ENCODE peak calls at places on chromosomes 6 and 20, in ten cellular contexts. One of them, this sample, is unnamed.

GRCh38 chr20:62183426-62184142 is 756 bp downstream of the MTG2 start:
- DNase-seq in lower leg skin: no peak
- DNase-seq in HL-60: no peak
- DNase-seq in dorsolateral prefrontal cortex: no peak
- DNase-seq in chondrocyte: peak
- DNase-seq in AG09309: no peak
- DNase-seq in nephron progenitor cell: no peak
- DNase-seq in epithelial cell of proximal tubule: no peak
- DNase-seq in HFF-Myc: no peak
- DNase-seq in foreskin fibroblast: peak
- DNase-seq in this sample: no peak

GRCh38 chr20:4216142-4216735 is 200.9 kb upstream of the RNF24 start:
- DNase-seq in lower leg skin: no peak
- DNase-seq in HL-60: no peak
- DNase-seq in dorsolateral prefrontal cortex: no peak
- DNase-seq in chondrocyte: peak
- DNase-seq in AG09309: no peak
- DNase-seq in nephron progenitor cell: no peak
- DNase-seq in epithelial cell of proximal tubule: no peak
- DNase-seq in HFF-Myc: no peak
- DNase-seq in foreskin fibroblast: peak
- DNase-seq in this sample: no peak

GRCh38 chr20:51712501-51713212 is 55.5 kb downstream of the ATP9A start:
- DNase-seq in lower leg skin: no peak
- DNase-seq in HL-60: no peak
- DNase-seq in dorsolateral prefrontal cortex: no peak
- DNase-seq in chondrocyte: no peak
- DNase-seq in AG09309: no peak
- DNase-seq in nephron progenitor cell: peak
- DNase-seq in epithelial cell of proximal tubule: no peak
- DNase-seq in HFF-Myc: no peak
- DNase-seq in foreskin fibroblast: peak
- DNase-seq in this sample: no peak

GRCh38 chr6:48474764-48475674 is 364.0 kb upstream of the PTCHD4 start:
- DNase-seq in lower leg skin: no peak
- DNase-seq in HL-60: no peak
- DNase-seq in dorsolateral prefrontal cortex: no peak
- DNase-seq in chondrocyte: no peak
- DNase-seq in AG09309: no peak
- DNase-seq in nephron progenitor cell: no peak
- DNase-seq in epithelial cell of proximal tubule: no peak
- DNase-seq in HFF-Myc: no peak
- DNase-seq in foreskin fibroblast: peak
- DNase-seq in this sample: no peak

GRCh38 chr20:61797200-61797599 is 268.5 kb downstream of the TAF4 start:
- DNase-seq in lower leg skin: no peak
- DNase-seq in HL-60: no peak
- DNase-seq in dorsolateral prefrontal cortex: no peak
- DNase-seq in chondrocyte: no peak
- DNase-seq in AG09309: no peak
- DNase-seq in nephron progenitor cell: no peak
- DNase-seq in epithelial cell of proximal tubule: no peak
- DNase-seq in HFF-Myc: no peak
- DNase-seq in foreskin fibroblast: no peak
- DNase-seq in this sample: no peak

GRCh38 chr6:9830808-9831207 is 584.1 kb downstream of the TFAP2A start:
- DNase-seq in lower leg skin: no peak
- DNase-seq in HL-60: no peak
- DNase-seq in dorsolateral prefrontal cortex: no peak
- DNase-seq in chondrocyte: no peak
- DNase-seq in AG09309: no peak
- DNase-seq in nephron progenitor cell: no peak
- DNase-seq in epithelial cell of proximal tubule: no peak
- DNase-seq in HFF-Myc: no peak
- DNase-seq in foreskin fibroblast: no peak
- DNase-seq in this sample: no peak

GRCh38 chr6:82270791-82271392 is 23.3 kb upstream of the IBTK start:
- DNase-seq in lower leg skin: no peak
- DNase-seq in HL-60: no peak
- DNase-seq in dorsolateral prefrontal cortex: no peak
- DNase-seq in chondrocyte: no peak
- DNase-seq in AG09309: no peak
- DNase-seq in nephron progenitor cell: no peak
- DNase-seq in epithelial cell of proximal tubule: no peak
- DNase-seq in HFF-Myc: no peak
- DNase-seq in foreskin fibroblast: peak
- DNase-seq in this sample: no peak

GRCh38 chr6:102853249-102853955 is 1459.9 kb downstream of the GRIK2 start:
- DNase-seq in lower leg skin: no peak
- DNase-seq in HL-60: no peak
- DNase-seq in dorsolateral prefrontal cortex: no peak
- DNase-seq in chondrocyte: no peak
- DNase-seq in AG09309: no peak
- DNase-seq in nephron progenitor cell: no peak
- DNase-seq in epithelial cell of proximal tubule: no peak
- DNase-seq in HFF-Myc: no peak
- DNase-seq in foreskin fibroblast: no peak
- DNase-seq in this sample: no peak

GRCh38 chr20:52783769-52784168 is 188.4 kb upstream of the TSHZ2 start:
- DNase-seq in lower leg skin: no peak
- DNase-seq in HL-60: no peak
- DNase-seq in dorsolateral prefrontal cortex: no peak
- DNase-seq in chondrocyte: no peak
- DNase-seq in AG09309: no peak
- DNase-seq in nephron progenitor cell: peak
- DNase-seq in epithelial cell of proximal tubule: no peak
- DNase-seq in HFF-Myc: no peak
- DNase-seq in foreskin fibroblast: no peak
- DNase-seq in this sample: no peak

GRCh38 chr6:21958428-21958827 is 338.4 kb downstream of the PRL start:
- DNase-seq in lower leg skin: no peak
- DNase-seq in HL-60: no peak
- DNase-seq in dorsolateral prefrontal cortex: no peak
- DNase-seq in chondrocyte: no peak
- DNase-seq in AG09309: no peak
- DNase-seq in nephron progenitor cell: no peak
- DNase-seq in epithelial cell of proximal tubule: no peak
- DNase-seq in HFF-Myc: no peak
- DNase-seq in foreskin fibroblast: no peak
- DNase-seq in this sample: no peak

GRCh38 chr6:79076160-79076559 is 1.9 kb downstream of the PHIP start:
- DNase-seq in lower leg skin: no peak
- DNase-seq in HL-60: no peak
- DNase-seq in dorsolateral prefrontal cortex: no peak
- DNase-seq in chondrocyte: no peak
- DNase-seq in AG09309: no peak
- DNase-seq in nephron progenitor cell: no peak
- DNase-seq in epithelial cell of proximal tubule: no peak
- DNase-seq in HFF-Myc: no peak
- DNase-seq in foreskin fibroblast: peak
- DNase-seq in this sample: no peak

GRCh38 chr6:136052046-136052445 is 198.1 kb downstream of the MTFR2 start:
- DNase-seq in lower leg skin: no peak
- DNase-seq in HL-60: no peak
- DNase-seq in dorsolateral prefrontal cortex: no peak
- DNase-seq in chondrocyte: no peak
- DNase-seq in AG09309: no peak
- DNase-seq in nephron progenitor cell: no peak
- DNase-seq in epithelial cell of proximal tubule: no peak
- DNase-seq in HFF-Myc: no peak
- DNase-seq in foreskin fibroblast: no peak
- DNase-seq in this sample: no peak

GRCh38 chr6:19301980-19302379 is 535.2 kb upstream of the ID4 start:
- DNase-seq in lower leg skin: no peak
- DNase-seq in HL-60: no peak
- DNase-seq in dorsolateral prefrontal cortex: no peak
- DNase-seq in chondrocyte: no peak
- DNase-seq in AG09309: peak
- DNase-seq in nephron progenitor cell: no peak
- DNase-seq in epithelial cell of proximal tubule: no peak
- DNase-seq in HFF-Myc: no peak
- DNase-seq in foreskin fibroblast: peak
- DNase-seq in this sample: no peak

GRCh38 chr6:119110601-119111548 is 32.4 kb upstream of the FAM184A start:
- DNase-seq in lower leg skin: no peak
- DNase-seq in HL-60: peak
- DNase-seq in dorsolateral prefrontal cortex: no peak
- DNase-seq in chondrocyte: no peak
- DNase-seq in AG09309: no peak
- DNase-seq in nephron progenitor cell: peak
- DNase-seq in epithelial cell of proximal tubule: peak
- DNase-seq in HFF-Myc: no peak
- DNase-seq in foreskin fibroblast: peak
- DNase-seq in this sample: no peak

GRCh38 chr6:2942916-2943563 is 28.3 kb downstream of the SERPINB6 start:
- DNase-seq in lower leg skin: no peak
- DNase-seq in HL-60: no peak
- DNase-seq in dorsolateral prefrontal cortex: no peak
- DNase-seq in chondrocyte: no peak
- DNase-seq in AG09309: no peak
- DNase-seq in nephron progenitor cell: no peak
- DNase-seq in epithelial cell of proximal tubule: no peak
- DNase-seq in HFF-Myc: no peak
- DNase-seq in foreskin fibroblast: no peak
- DNase-seq in this sample: no peak

GRCh38 chr20:40291483-40291882 is 397.6 kb downstream of the MAFB start:
- DNase-seq in lower leg skin: no peak
- DNase-seq in HL-60: no peak
- DNase-seq in dorsolateral prefrontal cortex: no peak
- DNase-seq in chondrocyte: no peak
- DNase-seq in AG09309: no peak
- DNase-seq in nephron progenitor cell: no peak
- DNase-seq in epithelial cell of proximal tubule: no peak
- DNase-seq in HFF-Myc: no peak
- DNase-seq in foreskin fibroblast: no peak
- DNase-seq in this sample: no peak

GRCh38 chr6:41689171-41690008 is 46.0 kb downstream of the TFEB start:
- DNase-seq in lower leg skin: no peak
- DNase-seq in HL-60: no peak
- DNase-seq in dorsolateral prefrontal cortex: peak
- DNase-seq in chondrocyte: peak
- DNase-seq in AG09309: no peak
- DNase-seq in nephron progenitor cell: no peak
- DNase-seq in epithelial cell of proximal tubule: no peak
- DNase-seq in HFF-Myc: no peak
- DNase-seq in foreskin fibroblast: peak
- DNase-seq in this sample: no peak

DNA sequence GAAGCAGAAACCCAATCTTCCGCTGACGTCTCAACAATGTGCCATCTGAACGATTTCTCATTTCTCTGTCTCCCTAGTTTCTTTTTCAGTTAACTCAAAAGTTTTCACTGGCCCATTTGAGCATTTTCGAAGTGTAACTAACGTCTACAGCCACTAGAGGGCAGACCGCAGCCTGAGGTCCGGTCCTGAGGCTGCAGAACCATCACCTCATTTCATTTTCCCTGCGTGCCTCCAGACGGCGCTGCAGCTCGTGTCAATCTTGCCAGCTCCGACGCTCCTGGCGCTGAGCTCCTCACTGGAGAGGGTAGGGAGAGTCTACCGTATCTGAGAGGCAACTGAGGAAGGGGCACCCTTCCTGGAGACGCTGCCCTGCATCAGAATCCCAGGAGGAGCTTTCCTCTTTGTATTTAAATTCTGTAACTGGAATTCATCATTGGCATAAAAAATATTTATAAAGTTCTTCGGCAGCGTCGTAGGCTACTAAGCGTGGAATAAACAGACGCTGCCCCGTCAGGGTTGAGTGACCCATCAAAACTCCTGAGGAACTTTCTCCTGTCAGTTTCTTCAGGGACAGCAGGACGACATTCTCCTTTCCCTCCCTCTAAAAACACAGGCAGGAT is 28.5 kb upstream of the DTNBP1 start:
- DNase-seq in lower leg skin: peak
- DNase-seq in HL-60: peak
- DNase-seq in dorsolateral prefrontal cortex: peak
- DNase-seq in chondrocyte: no peak
- DNase-seq in AG09309: peak
- DNase-seq in nephron progenitor cell: peak
- DNase-seq in epithelial cell of proximal tubule: peak
- DNase-seq in HFF-Myc: peak
- DNase-seq in foreskin fibroblast: peak
- DNase-seq in this sample: peak
- TF ChIP-seq CTCF in lower leg skin: no peak
- TF ChIP-seq CTCF in HL-60: peak
- TF ChIP-seq CTCF in dorsolateral prefrontal cortex: peak
- TF ChIP-seq CTCF in chondrocyte: peak
- TF ChIP-seq CTCF in AG09309: peak
- TF ChIP-seq CTCF in nephron progenitor cell: peak
- TF ChIP-seq CTCF in epithelial cell of proximal tubule: peak
- TF ChIP-seq CTCF in HFF-Myc: peak
- TF ChIP-seq CTCF in foreskin fibroblast: peak
- TF ChIP-seq CTCF in this sample: peak

GRCh38 chr6:1406306-1407058 is 17.1 kb downstream of the FOXF2 start:
- DNase-seq in lower leg skin: peak
- DNase-seq in HL-60: peak
- DNase-seq in dorsolateral prefrontal cortex: no peak
- DNase-seq in chondrocyte: no peak
- DNase-seq in AG09309: peak
- DNase-seq in nephron progenitor cell: no peak
- DNase-seq in epithelial cell of proximal tubule: no peak
- DNase-seq in HFF-Myc: no peak
- DNase-seq in foreskin fibroblast: peak
- DNase-seq in this sample: no peak
- TF ChIP-seq CTCF in lower leg skin: no peak
- TF ChIP-seq CTCF in HL-60: no peak
- TF ChIP-seq CTCF in dorsolateral prefrontal cortex: no peak
- TF ChIP-seq CTCF in chondrocyte: no peak
- TF ChIP-seq CTCF in AG09309: peak
- TF ChIP-seq CTCF in nephron progenitor cell: no peak
- TF ChIP-seq CTCF in epithelial cell of proximal tubule: no peak
- TF ChIP-seq CTCF in HFF-Myc: peak
- TF ChIP-seq CTCF in foreskin fibroblast: peak
- TF ChIP-seq CTCF in this sample: no peak

GRCh38 chr20:25285091-25285647 is 37.3 kb downstream of the PYGB start:
- DNase-seq in lower leg skin: peak
- DNase-seq in HL-60: no peak
- DNase-seq in dorsolateral prefrontal cortex: peak
- DNase-seq in chondrocyte: peak
- DNase-seq in AG09309: no peak
- DNase-seq in nephron progenitor cell: no peak
- DNase-seq in epithelial cell of proximal tubule: no peak
- DNase-seq in HFF-Myc: no peak
- DNase-seq in foreskin fibroblast: no peak
- DNase-seq in this sample: no peak
- TF ChIP-seq CTCF in lower leg skin: no peak
- TF ChIP-seq CTCF in HL-60: no peak
- TF ChIP-seq CTCF in dorsolateral prefrontal cortex: peak
- TF ChIP-seq CTCF in chondrocyte: peak
- TF ChIP-seq CTCF in AG09309: no peak
- TF ChIP-seq CTCF in nephron progenitor cell: no peak
- TF ChIP-seq CTCF in epithelial cell of proximal tubule: peak
- TF ChIP-seq CTCF in HFF-Myc: no peak
- TF ChIP-seq CTCF in foreskin fibroblast: no peak
- TF ChIP-seq CTCF in this sample: no peak

DNA sequence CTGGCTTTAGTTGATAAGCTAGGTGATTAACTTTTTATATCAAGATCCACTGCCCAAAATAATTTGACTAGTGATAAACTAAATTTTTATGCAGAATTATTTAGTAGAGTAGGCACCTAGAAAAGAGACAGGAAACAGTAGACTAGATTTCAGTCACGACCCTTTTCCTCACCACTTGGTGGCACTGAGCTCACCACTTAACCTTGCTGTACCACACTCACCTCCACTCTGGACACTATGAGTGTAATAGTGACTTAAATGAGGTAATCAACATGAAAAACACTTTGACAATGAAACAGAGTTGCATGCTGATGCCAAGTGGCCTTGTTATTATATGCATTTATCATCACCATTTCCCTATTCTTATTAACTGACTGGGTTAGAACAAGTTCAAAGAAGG is 730.4 kb downstream of the KIF16B start:
- DNase-seq in lower leg skin: no peak
- DNase-seq in HL-60: no peak
- DNase-seq in dorsolateral prefrontal cortex: no peak
- DNase-seq in chondrocyte: no peak
- DNase-seq in AG09309: no peak
- DNase-seq in nephron progenitor cell: no peak
- DNase-seq in epithelial cell of proximal tubule: no peak
- DNase-seq in HFF-Myc: no peak
- DNase-seq in foreskin fibroblast: no peak
- DNase-seq in this sample: no peak
- TF ChIP-seq CTCF in lower leg skin: no peak
- TF ChIP-seq CTCF in HL-60: no peak
- TF ChIP-seq CTCF in dorsolateral prefrontal cortex: no peak
- TF ChIP-seq CTCF in chondrocyte: peak
- TF ChIP-seq CTCF in AG09309: no peak
- TF ChIP-seq CTCF in nephron progenitor cell: no peak
- TF ChIP-seq CTCF in epithelial cell of proximal tubule: peak
- TF ChIP-seq CTCF in HFF-Myc: no peak
- TF ChIP-seq CTCF in foreskin fibroblast: no peak
- TF ChIP-seq CTCF in this sample: no peak

This sample was measured in osteocyte.